ENCODE peak calls at places on chromosomes 6 and 20, in four cellular contexts. One of them, this sample, is unnamed.

GRCh38 chr6:154510144-154510905 is at the start of gene CNKSR3:
- DNase-seq in K562: peak; percentile 89
- DNase-seq in WTC11: peak; percentile 97
- DNase-seq in GM12878: no peak
- DNase-seq in this sample: peak; percentile 95

GRCh38 chr20:43870484-43870883 is 44.2 kb upstream of the TOX2 start:
- DNase-seq in K562: no peak
- DNase-seq in WTC11: no peak
- DNase-seq in GM12878: no peak
- DNase-seq in this sample: no peak

GRCh38 chr6:90790696-90791095 is 203.8 kb upstream of the MAP3K7 start:
- DNase-seq in K562: no peak
- DNase-seq in GM12878: no peak
- DNase-seq in WTC11: no peak
- DNase-seq in this sample: no peak

GRCh38 chr6:17721671-17722070 is 14.9 kb upstream of the NUP153 start:
- DNase-seq in K562: peak; percentile 5
- DNase-seq in WTC11: no peak
- DNase-seq in GM12878: no peak
- DNase-seq in this sample: no peak

GRCh38 chr6:41644297-41644879 is 6.1 kb downstream of the MDFI start:
- DNase-seq in GM12878: no peak
- DNase-seq in WTC11: no peak
- DNase-seq in K562: no peak
- DNase-seq in this sample: peak; percentile 43

GRCh38 chr6:85643530-85644373 is 1.1 kb upstream of the SYNCRIP start:
- DNase-seq in K562: no peak
- DNase-seq in GM12878: peak; percentile 89
- DNase-seq in WTC11: peak; percentile 92
- DNase-seq in this sample: peak; percentile 85

GRCh38 chr20:47352332-47353223 is 3.9 kb downstream of the ZMYND8 start:
- DNase-seq in GM12878: no peak
- DNase-seq in K562: no peak
- DNase-seq in WTC11: no peak
- DNase-seq in this sample: no peak

GRCh38 chr6:54294965-54295532 is 13.2 kb upstream of the TINAG start:
- DNase-seq in K562: no peak
- DNase-seq in GM12878: no peak
- DNase-seq in WTC11: no peak
- DNase-seq in this sample: no peak

GRCh38 chr6:55293116-55293515 is 34.2 kb upstream of the GFRAL start:
- DNase-seq in GM12878: no peak
- DNase-seq in K562: peak; percentile 5
- DNase-seq in WTC11: no peak
- DNase-seq in this sample: peak; percentile 23

GRCh38 chr20:61333484-61334108 is 81.5 kb downstream of the CDH4 start:
- DNase-seq in WTC11: no peak
- DNase-seq in GM12878: no peak
- DNase-seq in K562: no peak
- DNase-seq in this sample: no peak

GRCh38 chr6:56528412-56528841 is 114.3 kb downstream of the DST start:
- DNase-seq in K562: no peak
- DNase-seq in GM12878: no peak
- DNase-seq in WTC11: no peak
- DNase-seq in this sample: no peak

GRCh38 chr6:2037230-2037926 is 208.0 kb downstream of the GMDS start:
- DNase-seq in WTC11: no peak
- DNase-seq in GM12878: no peak
- DNase-seq in K562: no peak
- DNase-seq in this sample: no peak

GRCh38 chr6:6717953-6718352 is 129.4 kb downstream of the LY86 start:
- DNase-seq in GM12878: no peak
- DNase-seq in WTC11: no peak
- DNase-seq in K562: no peak
- DNase-seq in this sample: no peak

GRCh38 chr20:50041238-50041915 is 58.6 kb downstream of the SNAI1 start:
- DNase-seq in WTC11: no peak
- DNase-seq in K562: no peak
- DNase-seq in GM12878: no peak
- DNase-seq in this sample: no peak

GRCh38 chr6:102438181-102438580 is 1044.7 kb downstream of the GRIK2 start:
- DNase-seq in WTC11: no peak
- DNase-seq in GM12878: no peak
- DNase-seq in K562: no peak
- DNase-seq in this sample: no peak

GRCh38 chr6:90087103-90087833 is 193.0 kb downstream of the GJA10 start:
- DNase-seq in GM12878: no peak
- DNase-seq in WTC11: no peak
- DNase-seq in K562: no peak
- DNase-seq in this sample: no peak

GRCh38 chr6:150766201-150766997 is 99.1 kb upstream of the MTHFD1L start:
- DNase-seq in GM12878: no peak
- DNase-seq in WTC11: no peak
- DNase-seq in K562: no peak
- DNase-seq in this sample: no peak

GRCh38 chr6:31400467-31401289 is 2.7 kb upstream of the MICA start:
- DNase-seq in GM12878: no peak
- DNase-seq in WTC11: peak; percentile 73
- DNase-seq in K562: peak; percentile 58
- DNase-seq in this sample: peak; percentile 65

GRCh38 chr6:139764498-139764986 is 390.1 kb upstream of the CITED2 start:
- DNase-seq in GM12878: peak; percentile 66
- DNase-seq in WTC11: no peak
- DNase-seq in K562: peak; percentile 36
- DNase-seq in this sample: peak; percentile 66

GRCh38 chr20:5003626-5004025 is 2.3 kb upstream of the SLC23A2 start:
- DNase-seq in WTC11: no peak
- DNase-seq in K562: no peak
- DNase-seq in GM12878: no peak
- DNase-seq in this sample: no peak

GRCh38 chr20:57648878-57649616 is 28.8 kb upstream of the ZBP1 start:
- DNase-seq in GM12878: no peak
- DNase-seq in K562: no peak
- DNase-seq in WTC11: no peak
- DNase-seq in this sample: no peak

GRCh38 chr20:1473244-1473635 is 6.6 kb upstream of the NSFL1C start:
- DNase-seq in WTC11: no peak
- DNase-seq in K562: no peak
- DNase-seq in GM12878: no peak
- DNase-seq in this sample: no peak

GRCh38 chr6:3259491-3259958 is 778 bp downstream of the PSMG4 start:
- DNase-seq in WTC11: no peak
- DNase-seq in K562: no peak
- DNase-seq in GM12878: no peak
- DNase-seq in this sample: peak; percentile 36

GRCh38 chr6:10880366-10880765 is 1.5 kb downstream of the GCM2 start:
- DNase-seq in K562: no peak
- DNase-seq in GM12878: no peak
- DNase-seq in WTC11: no peak
- DNase-seq in this sample: no peak

GRCh38 chr20:43537921-43538854 is 20.6 kb upstream of the SGK2 start:
- DNase-seq in WTC11: peak; percentile 80
- DNase-seq in GM12878: no peak
- DNase-seq in K562: peak; percentile 75
- DNase-seq in this sample: peak; percentile 74

GRCh38 chr6:27156874-27157460 is 90.5 kb upstream of the PRSS16 start:
- DNase-seq in WTC11: no peak
- DNase-seq in K562: no peak
- DNase-seq in GM12878: no peak
- DNase-seq in this sample: no peak

GRCh38 chr6:14499804-14500203 is 382.2 kb downstream of the CD83 start:
- DNase-seq in GM12878: no peak
- DNase-seq in K562: no peak
- DNase-seq in WTC11: no peak
- DNase-seq in this sample: no peak

GRCh38 chr6:170487707-170488329 is 65.3 kb downstream of the PSMB1 start:
- DNase-seq in K562: no peak
- DNase-seq in GM12878: no peak
- DNase-seq in WTC11: no peak
- DNase-seq in this sample: no peak

GRCh38 chr6:7559196-7559595 is 17.7 kb downstream of the DSP start:
- DNase-seq in GM12878: no peak
- DNase-seq in WTC11: no peak
- DNase-seq in K562: no peak
- DNase-seq in this sample: no peak

GRCh38 chr20:3323398-3323797 is 84.1 kb downstream of the DNAAF9 start:
- DNase-seq in K562: peak; percentile 39
- DNase-seq in WTC11: no peak
- DNase-seq in GM12878: no peak
- DNase-seq in this sample: no peak
- TF ChIP-seq ETV6 in K562: no peak
- TF ChIP-seq ETV6 in WTC11: no peak
- TF ChIP-seq ETV6 in GM12878: no peak
- TF ChIP-seq ETV6 in this sample: no peak

GRCh38 chr6:164051427-164051826 is 636.9 kb downstream of the QKI start:
- DNase-seq in K562: no peak
- DNase-seq in GM12878: no peak
- DNase-seq in WTC11: no peak
- DNase-seq in this sample: no peak

GRCh38 chr6:164045082-164045481 is 630.6 kb downstream of the QKI start:
- DNase-seq in GM12878: no peak
- DNase-seq in WTC11: no peak
- DNase-seq in K562: no peak
- DNase-seq in this sample: no peak

DNA sequence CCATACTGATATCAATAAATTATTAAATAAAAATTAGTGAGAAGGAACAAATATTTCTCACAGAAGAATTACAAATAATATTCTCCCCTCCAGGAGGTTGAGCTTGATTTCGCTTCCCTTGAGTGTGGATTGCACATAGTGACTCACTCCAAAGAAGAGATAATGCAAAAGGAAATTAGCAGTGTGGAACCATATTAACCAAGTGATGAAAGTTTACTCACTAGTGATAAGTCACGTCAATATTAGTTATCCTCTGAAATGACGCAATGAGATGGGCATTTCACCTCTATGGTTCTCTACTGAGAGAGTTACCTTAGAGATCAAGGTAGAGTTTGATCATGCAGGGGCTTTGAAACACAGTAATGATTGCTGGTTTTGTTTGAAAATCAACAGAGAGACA is 634.3 kb downstream of the QKI start:
- DNase-seq in GM12878: no peak
- DNase-seq in K562: no peak
- DNase-seq in WTC11: no peak
- DNase-seq in this sample: no peak
- TF ChIP-seq USF2 in GM12878: no peak
- TF ChIP-seq USF2 in K562: no peak
- TF ChIP-seq USF2 in WTC11: no peak
- TF ChIP-seq USF2 in this sample: no peak

DNA sequence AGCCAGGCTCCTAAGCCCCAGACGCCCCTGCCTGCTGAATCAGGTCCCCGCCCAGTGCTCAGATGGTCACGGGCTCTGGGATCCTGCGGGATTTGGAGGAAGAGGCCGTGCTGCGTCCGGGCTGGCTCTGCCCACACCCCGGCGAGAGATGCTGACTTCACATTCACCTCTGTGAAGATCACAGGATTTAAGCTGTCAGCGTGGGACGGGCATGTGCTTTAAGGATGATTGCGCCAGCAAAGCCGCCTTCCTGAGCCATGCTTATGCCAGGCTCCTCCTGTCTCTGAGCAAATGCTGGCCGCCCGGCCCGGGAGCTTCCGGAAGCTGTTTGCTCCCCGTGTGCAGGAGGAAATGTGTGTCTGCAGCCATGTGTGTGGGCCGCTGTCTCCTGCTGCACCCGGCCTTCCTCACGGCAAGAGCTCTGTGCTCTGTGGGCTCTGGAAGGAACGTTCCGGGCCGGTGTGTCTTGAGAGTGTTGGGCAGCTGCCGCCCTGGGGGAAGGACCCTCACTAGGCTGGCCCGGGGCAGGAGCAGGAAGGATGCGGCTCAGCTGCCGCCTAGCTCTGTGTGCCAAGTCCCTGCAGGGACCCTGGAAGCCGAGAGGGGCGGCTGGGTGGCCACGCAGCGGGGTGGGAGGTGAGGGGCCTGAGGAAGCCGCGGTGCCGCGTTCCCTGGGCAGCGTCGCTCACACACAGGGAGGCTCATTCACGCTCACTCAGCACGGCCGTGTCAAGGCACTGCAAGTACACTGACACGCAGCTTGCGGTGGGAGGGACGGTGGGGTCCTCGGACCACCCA is 19.0 kb upstream of the BHLHE23 start:
- DNase-seq in WTC11: peak; percentile 22
- DNase-seq in K562: no peak
- DNase-seq in GM12878: no peak
- DNase-seq in this sample: no peak
- TF ChIP-seq ETV6 in WTC11: no peak
- TF ChIP-seq ETV6 in K562: no peak
- TF ChIP-seq ETV6 in GM12878: no peak
- TF ChIP-seq ETV6 in this sample: no peak

GRCh38 chr6:15885624-15886023 is 222.8 kb upstream of the DTNBP1 start:
- DNase-seq in K562: no peak
- DNase-seq in WTC11: no peak
- DNase-seq in GM12878: no peak
- DNase-seq in this sample: no peak

GRCh38 chr6:15892369-15892768 is 229.5 kb upstream of the DTNBP1 start:
- DNase-seq in K562: no peak
- DNase-seq in GM12878: no peak
- DNase-seq in WTC11: no peak
- DNase-seq in this sample: no peak

GRCh38 chr6:15882915-15883314 is 220.1 kb upstream of the DTNBP1 start:
- DNase-seq in GM12878: no peak
- DNase-seq in WTC11: no peak
- DNase-seq in K562: no peak
- DNase-seq in this sample: no peak

GRCh38 chr6:15888798-15889772 is 226.3 kb upstream of the DTNBP1 start:
- DNase-seq in K562: no peak
- DNase-seq in WTC11: no peak
- DNase-seq in GM12878: no peak
- DNase-seq in this sample: no peak

DNA sequence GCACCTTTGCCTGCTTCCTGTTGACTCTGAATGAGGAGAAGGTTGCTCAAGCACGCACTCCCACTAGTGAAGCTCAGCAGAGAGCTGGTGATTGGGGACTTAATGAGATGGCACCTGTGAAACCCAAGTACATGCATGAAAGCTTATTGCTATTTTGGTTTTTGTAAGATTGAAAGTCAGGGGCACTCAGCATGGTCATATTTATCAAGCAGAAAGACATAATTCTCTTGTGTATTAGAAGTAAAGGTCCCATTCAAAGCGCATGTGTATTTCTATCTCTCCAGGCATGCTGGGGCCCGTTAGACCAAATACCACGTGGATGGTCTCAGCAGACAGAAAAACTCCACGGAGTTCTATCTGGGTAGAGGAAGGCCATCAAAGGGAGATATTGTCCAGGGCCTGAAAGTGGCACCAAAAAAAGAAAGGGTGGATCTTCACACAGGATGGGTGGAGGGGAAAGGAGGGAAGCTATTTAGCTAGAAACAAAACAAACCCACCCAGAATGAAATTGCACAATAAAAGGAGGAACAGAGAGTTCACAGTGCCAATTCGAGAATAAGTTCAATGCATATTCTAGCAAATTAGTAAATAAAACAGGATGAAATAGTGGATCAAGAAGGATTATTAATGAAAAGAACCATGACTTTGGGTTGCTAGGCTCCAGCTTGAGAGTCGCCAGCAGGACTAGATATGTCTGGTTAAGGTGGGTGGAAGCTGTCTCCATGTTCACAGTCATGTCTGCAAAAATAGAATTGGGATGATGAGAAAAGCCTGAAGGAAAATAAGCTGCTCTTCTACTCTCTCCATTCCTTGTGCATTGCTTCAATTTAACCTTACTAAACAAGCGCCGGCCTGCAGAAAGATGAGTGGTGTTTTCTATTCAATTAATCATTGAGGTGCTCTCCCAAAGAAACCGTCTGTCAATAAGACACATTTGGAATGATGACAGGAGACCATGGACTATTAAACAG is 224.9 kb upstream of the DTNBP1 start:
- DNase-seq in K562: no peak
- DNase-seq in WTC11: no peak
- DNase-seq in GM12878: no peak
- DNase-seq in this sample: no peak
- TF ChIP-seq USF2 in K562: no peak
- TF ChIP-seq USF2 in WTC11: no peak
- TF ChIP-seq USF2 in GM12878: no peak
- TF ChIP-seq USF2 in this sample: no peak